ENCODE peak calls at places on chromosome 13, in ten cellular contexts. F is GM23248; T is kidney glomerular epithelial cell; Z is activated CD4-positive, alpha-beta T cell treated with anti-CD3 and anti-CD28 coated beads, Interleukin-2, amount 10 ng/mL, durations not matched to agents 7 days and 5 days; X is foreskin fibroblast; Y is NCI-H774; W is type B pancreatic cell; M is sciatic nerve; L is epithelial cell of prostate; C is GM19239. I is an unnamed sample.

GRCh38 chr13:114008964-114009589 is 35.2 kb upstream of the C13orf46 start:
- DNase-seq in F (no peak), Y (no peak), Z (no peak), W (no peak), L (no peak), T (no peak), M (no peak), C (no peak), X (no peak), I (no peak)

GRCh38 chr13:57030671-57031070 is 110.0 kb upstream of the PRR20A start:
- DNase-seq in Z (no peak), W (no peak), X (no peak), T (no peak), F (no peak), M (no peak), L (no peak), Y (no peak), C (no peak), I (peak; percentile 50)

GRCh38 chr13:20174656-20175405 is 14.0 kb upstream of the GJA3 start:
- DNase-seq in W (no peak), F (peak; percentile 100), M (no peak), X (peak; percentile 95), C (no peak), Y (no peak), T (peak; percentile 77), Z (peak; percentile 16), L (peak; percentile 98), I (peak; percentile 63)

GRCh38 chr13:19725320-19725719 is 57.4 kb downstream of the PSPC1 start:
- DNase-seq in L (no peak), T (no peak), M (no peak), F (no peak), X (no peak), C (no peak), Y (no peak), Z (no peak), W (no peak), I (no peak)

GRCh38 chr13:45409993-45410392 is 8.2 kb downstream of the SLC25A30 start:
- DNase-seq in M (no peak), X (no peak), Z (no peak), Y (no peak), F (no peak), C (no peak), T (no peak), L (no peak), W (no peak), I (no peak)

GRCh38 chr13:26133851-26134250 is 82.0 kb upstream of the SHISA2 start:
- DNase-seq in Y (no peak), F (no peak), Z (no peak), W (no peak), T (no peak), C (no peak), X (no peak), M (no peak), L (no peak), I (no peak)

GRCh38 chr13:99050983-99051488 is 73.2 kb upstream of the DOCK9 start:
- DNase-seq in Z (peak; percentile 28), L (no peak), T (no peak), F (no peak), Y (no peak), W (no peak), M (no peak), X (no peak), C (no peak), I (no peak)

GRCh38 chr13:25213716-25214115 is 41.6 kb upstream of the AMER2 start:
- DNase-seq in T (no peak), W (no peak), C (no peak), L (peak; percentile 75), Z (no peak), F (peak; percentile 32), Y (no peak), M (peak; percentile 40), X (no peak), I (peak; percentile 49)

GRCh38 chr13:76775031-76775740 is 111.0 kb downstream of the KCTD12 start:
- DNase-seq in W (no peak), T (no peak), F (no peak), X (no peak), Z (no peak), C (no peak), L (no peak), Y (no peak), M (no peak), I (no peak)

GRCh38 chr13:26743971-26744370 is 16.6 kb downstream of the GPR12 start:
- DNase-seq in Y (no peak), L (no peak), C (no peak), F (no peak), T (no peak), M (no peak), X (no peak), W (no peak), Z (no peak), I (no peak)

GRCh38 chr13:35057858-35058257 is 115.8 kb downstream of the NBEA start:
- DNase-seq in L (no peak), C (no peak), Y (no peak), F (no peak), W (no peak), Z (no peak), T (no peak), X (no peak), M (no peak), I (no peak)

GRCh38 chr13:82344867-82345266 is 1537.4 kb downstream of the SLITRK1 start:
- DNase-seq in C (no peak), Y (no peak), Z (no peak), W (no peak), L (no peak), F (no peak), X (no peak), M (no peak), T (no peak), I (no peak)

GRCh38 chr13:29598321-29598720 is 2.8 kb upstream of the SLC7A1 start:
- DNase-seq in T (no peak), X (no peak), Y (no peak), L (no peak), C (no peak), Z (no peak), F (no peak), W (no peak), M (no peak), I (no peak)

GRCh38 chr13:83190020-83190419 is 692.3 kb downstream of the SLITRK1 start:
- DNase-seq in Z (no peak), T (no peak), M (no peak), X (no peak), C (no peak), F (no peak), Y (no peak), L (no peak), W (no peak), I (no peak)

GRCh38 chr13:110989331-110989730 is 74.5 kb upstream of the ANKRD10 start:
- DNase-seq in Z (no peak), T (no peak), M (no peak), L (no peak), W (no peak), X (peak; percentile 75), Y (no peak), F (peak; percentile 30), C (no peak), I (no peak)

GRCh38 chr13:19960673-19961015 is 2.1 kb downstream of the ZMYM2 start:
- DNase-seq in C (no peak), M (no peak), T (no peak), L (no peak), F (peak; percentile 20), Y (no peak), Z (peak; percentile 8), W (no peak), X (no peak), I (no peak)

GRCh38 chr13:50224534-50224933 is 209.3 kb downstream of the KCNRG start:
- DNase-seq in X (no peak), Y (no peak), Z (no peak), T (no peak), C (no peak), W (no peak), M (no peak), L (peak; percentile 90), F (peak; percentile 61), I (no peak)

GRCh38 chr13:76882431-76882830 is 3.8 kb downstream of the KCTD12 start:
- DNase-seq in X (peak; percentile 80), W (no peak), T (no peak), Y (no peak), C (no peak), L (no peak), M (no peak), Z (no peak), F (peak; percentile 63), I (no peak)

GRCh38 chr13:109672545-109672944 is 113.8 kb downstream of the IRS2 start:
- DNase-seq in X (peak; percentile 42), L (no peak), C (no peak), T (no peak), Z (no peak), F (no peak), Y (no peak), M (no peak), W (no peak), I (no peak)

GRCh38 chr13:24032252-24032651 is 128.3 kb upstream of the SPATA13 start:
- DNase-seq in L (no peak), W (no peak), Y (no peak), F (peak; percentile 82), X (peak; percentile 58), Z (no peak), T (no peak), C (no peak), M (no peak), I (no peak)

GRCh38 chr13:76053181-76053580 is 417.1 kb downstream of the LMO7 start:
- DNase-seq in Z (no peak), M (no peak), F (no peak), L (no peak), C (no peak), T (no peak), W (no peak), X (no peak), Y (no peak), I (no peak)

GRCh38 chr13:20389696-20390525 is 135.7 kb downstream of the CRYL1 start:
- DNase-seq in C (no peak), L (no peak), Y (no peak), T (no peak), Z (no peak), X (no peak), F (no peak), M (no peak), W (no peak), I (peak; percentile 36)

GRCh38 chr13:114107686-114108081 is 24.7 kb downstream of the RASA3 start:
- DNase-seq in T (no peak), C (no peak), Y (no peak), F (peak; percentile 86), M (no peak), Z (no peak), X (peak; percentile 94), L (no peak), W (no peak), I (peak; percentile 39)

GRCh38 chr13:34040863-34041262 is 222.9 kb downstream of the RFC3 start:
- DNase-seq in Y (no peak), Z (no peak), W (no peak), F (no peak), L (no peak), C (no peak), M (no peak), T (no peak), X (no peak), I (no peak)

GRCh38 chr13:30216111-30216510 is 91.2 kb downstream of the KATNAL1 start:
- DNase-seq in W (no peak), F (no peak), C (no peak), L (no peak), X (no peak), Y (no peak), M (no peak), Z (no peak), T (no peak), I (peak; percentile 55)

GRCh38 chr13:81326913-81327312 is 986.0 kb upstream of the SPRY2 start:
- DNase-seq in T (no peak), Y (peak; percentile 51), C (no peak), L (peak; percentile 14), W (no peak), M (no peak), X (no peak), Z (no peak), F (no peak), I (no peak)